ENCODE peak calls at places on chromosome 19, in five cellular contexts. One of them, this sample, is unnamed.

GRCh38 chr19:47776568-47776967 is 1.9 kb upstream of the SELENOW start:
- DNase-seq in mammary epithelial cell: peak
- DNase-seq in H1: no peak
- DNase-seq in IMR-90: no peak
- DNase-seq in PC-3: peak
- DNase-seq in this sample: no peak

GRCh38 chr19:33461256-33462111 is 60.1 kb downstream of the PEPD start:
- DNase-seq in H1: no peak
- DNase-seq in PC-3: no peak
- DNase-seq in IMR-90: no peak
- DNase-seq in mammary epithelial cell: no peak
- DNase-seq in this sample: peak

GRCh38 chr19:35869327-35870123 is 1.2 kb downstream of the APLP1 start:
- DNase-seq in H1: peak
- DNase-seq in PC-3: peak
- DNase-seq in mammary epithelial cell: peak
- DNase-seq in IMR-90: peak
- DNase-seq in this sample: peak

GRCh38 chr19:280541-281007 is 10.6 kb downstream of the PLPP2 start:
- DNase-seq in H1: no peak
- DNase-seq in IMR-90: no peak
- DNase-seq in mammary epithelial cell: no peak
- DNase-seq in PC-3: no peak
- DNase-seq in this sample: peak

GRCh38 chr19:52524086-52524485 is 3.4 kb upstream of the ZNF808 start:
- DNase-seq in IMR-90: no peak
- DNase-seq in mammary epithelial cell: no peak
- DNase-seq in H1: no peak
- DNase-seq in PC-3: no peak
- DNase-seq in this sample: no peak

GRCh38 chr19:48120505-48120904 is 9.9 kb upstream of the PLA2G4C start:
- DNase-seq in mammary epithelial cell: no peak
- DNase-seq in PC-3: no peak
- DNase-seq in IMR-90: no peak
- DNase-seq in H1: no peak
- DNase-seq in this sample: no peak

GRCh38 chr19:4256563-4256962 is 9.7 kb downstream of the YJU2 start:
- DNase-seq in mammary epithelial cell: no peak
- DNase-seq in H1: no peak
- DNase-seq in IMR-90: no peak
- DNase-seq in PC-3: no peak
- DNase-seq in this sample: peak

GRCh38 chr19:35236638-35237400 is 8.3 kb upstream of the FAM187B start:
- DNase-seq in mammary epithelial cell: peak
- DNase-seq in IMR-90: no peak
- DNase-seq in H1: no peak
- DNase-seq in PC-3: peak
- DNase-seq in this sample: no peak

GRCh38 chr19:34173145-34173956 is 1.0 kb downstream of the LSM14A start:
- DNase-seq in H1: peak
- DNase-seq in PC-3: peak
- DNase-seq in mammary epithelial cell: peak
- DNase-seq in IMR-90: peak
- DNase-seq in this sample: peak

GRCh38 chr19:5880604-5881078 is 10.3 kb upstream of the FUT5 start:
- DNase-seq in mammary epithelial cell: peak
- DNase-seq in H1: no peak
- DNase-seq in IMR-90: peak
- DNase-seq in PC-3: no peak
- DNase-seq in this sample: peak

GRCh38 chr19:10339380-10339960 is at the start of gene ICAM3:
- DNase-seq in PC-3: no peak
- DNase-seq in H1: peak
- DNase-seq in mammary epithelial cell: no peak
- DNase-seq in IMR-90: no peak
- DNase-seq in this sample: peak

GRCh38 chr19:16342002-16342715 is 17.5 kb downstream of the KLF2 start:
- DNase-seq in PC-3: no peak
- DNase-seq in mammary epithelial cell: no peak
- DNase-seq in IMR-90: no peak
- DNase-seq in H1: no peak
- DNase-seq in this sample: no peak

GRCh38 chr19:3499738-3500428 is 591 bp downstream of the DOHH start:
- DNase-seq in PC-3: no peak
- DNase-seq in IMR-90: no peak
- DNase-seq in mammary epithelial cell: peak
- DNase-seq in H1: no peak
- DNase-seq in this sample: no peak

GRCh38 chr19:18086590-18087138 is at the start of gene IL12RB1:
- DNase-seq in mammary epithelial cell: no peak
- DNase-seq in PC-3: no peak
- DNase-seq in IMR-90: no peak
- DNase-seq in H1: no peak
- DNase-seq in this sample: no peak

GRCh38 chr19:34507414-34508067 is 26.0 kb downstream of the WTIP start:
- DNase-seq in IMR-90: no peak
- DNase-seq in H1: peak
- DNase-seq in mammary epithelial cell: no peak
- DNase-seq in PC-3: no peak
- DNase-seq in this sample: no peak

GRCh38 chr19:11261431-11261901 is 858 bp downstream of the DOCK6 start:
- DNase-seq in mammary epithelial cell: no peak
- DNase-seq in H1: peak
- DNase-seq in IMR-90: no peak
- DNase-seq in PC-3: no peak
- DNase-seq in this sample: peak

GRCh38 chr19:22532388-22533310 is 101.5 kb upstream of the ZNF492 start:
- DNase-seq in mammary epithelial cell: no peak
- DNase-seq in IMR-90: no peak
- DNase-seq in PC-3: no peak
- DNase-seq in H1: no peak
- DNase-seq in this sample: no peak

GRCh38 chr19:54448037-54448773 is 794 bp upstream of the LENG8 start:
- DNase-seq in PC-3: peak
- DNase-seq in IMR-90: peak
- DNase-seq in H1: peak
- DNase-seq in mammary epithelial cell: peak
- DNase-seq in this sample: peak

GRCh38 chr19:10010247-10010691 is at the start of gene COL5A3:
- DNase-seq in IMR-90: peak
- DNase-seq in H1: peak
- DNase-seq in mammary epithelial cell: peak
- DNase-seq in PC-3: no peak
- DNase-seq in this sample: peak

GRCh38 chr19:46629546-46630025 is 4.7 kb upstream of the PTGIR start:
- DNase-seq in PC-3: no peak
- DNase-seq in IMR-90: no peak
- DNase-seq in H1: no peak
- DNase-seq in mammary epithelial cell: no peak
- DNase-seq in this sample: no peak

GRCh38 chr19:51441410-51442390 is 16.6 kb downstream of the SIGLEC8 start:
- DNase-seq in H1: no peak
- DNase-seq in mammary epithelial cell: peak
- DNase-seq in IMR-90: no peak
- DNase-seq in PC-3: peak
- DNase-seq in this sample: no peak

GRCh38 chr19:13906525-13906904 is 514 bp downstream of the CC2D1A start:
- DNase-seq in PC-3: peak
- DNase-seq in H1: no peak
- DNase-seq in IMR-90: no peak
- DNase-seq in mammary epithelial cell: peak
- DNase-seq in this sample: peak

GRCh38 chr19:56144816-56145215 is 3.7 kb downstream of the ZNF444 start:
- DNase-seq in PC-3: no peak
- DNase-seq in mammary epithelial cell: no peak
- DNase-seq in H1: no peak
- DNase-seq in IMR-90: no peak
- DNase-seq in this sample: no peak

GRCh38 chr19:1591421-1592022 is 1.1 kb downstream of the MBD3 start:
- DNase-seq in H1: no peak
- DNase-seq in IMR-90: no peak
- DNase-seq in PC-3: no peak
- DNase-seq in mammary epithelial cell: no peak
- DNase-seq in this sample: no peak

GRCh38 chr19:42290523-42291436 is 11.2 kb upstream of the PRR19 start:
- DNase-seq in IMR-90: no peak
- DNase-seq in H1: peak
- DNase-seq in PC-3: no peak
- DNase-seq in mammary epithelial cell: no peak
- DNase-seq in this sample: peak

GRCh38 chr19:1864480-1865171 is 1.2 kb upstream of the KLF16 start:
- DNase-seq in PC-3: peak
- DNase-seq in mammary epithelial cell: no peak
- DNase-seq in H1: peak
- DNase-seq in IMR-90: peak
- DNase-seq in this sample: peak

GRCh38 chr19:31349160-31349881 is at the start of gene TSHZ3:
- DNase-seq in IMR-90: peak
- DNase-seq in H1: peak
- DNase-seq in PC-3: peak
- DNase-seq in mammary epithelial cell: peak
- DNase-seq in this sample: peak

GRCh38 chr19:45444318-45445041 is 20.8 kb upstream of the ERCC1 start:
- DNase-seq in PC-3: peak
- DNase-seq in mammary epithelial cell: peak
- DNase-seq in IMR-90: peak
- DNase-seq in H1: peak
- DNase-seq in this sample: peak
- H3K4me3 ChIP-seq in PC-3: peak
- H3K4me3 ChIP-seq in mammary epithelial cell: peak
- H3K4me3 ChIP-seq in IMR-90: no peak
- H3K4me3 ChIP-seq in H1: peak
- H3K4me3 ChIP-seq in this sample: peak

GRCh38 chr19:7870571-7871279 is 3.5 kb downstream of the PRR36 start:
- DNase-seq in mammary epithelial cell: peak
- DNase-seq in IMR-90: no peak
- DNase-seq in H1: peak
- DNase-seq in PC-3: peak
- DNase-seq in this sample: peak

GRCh38 chr19:7868671-7869452 is 5.3 kb downstream of the PRR36 start:
- DNase-seq in H1: peak
- DNase-seq in IMR-90: peak
- DNase-seq in mammary epithelial cell: peak
- DNase-seq in PC-3: peak
- DNase-seq in this sample: peak

GRCh38 chr19:7868326-7868670 is 5.9 kb downstream of the PRR36 start:
- DNase-seq in mammary epithelial cell: no peak
- DNase-seq in H1: no peak
- DNase-seq in PC-3: peak
- DNase-seq in IMR-90: no peak
- DNase-seq in this sample: no peak

GRCh38 chr19:7869910-7870511 is 4.2 kb downstream of the PRR36 start:
- DNase-seq in H1: peak
- DNase-seq in IMR-90: peak
- DNase-seq in PC-3: peak
- DNase-seq in mammary epithelial cell: peak
- DNase-seq in this sample: peak

DNA sequence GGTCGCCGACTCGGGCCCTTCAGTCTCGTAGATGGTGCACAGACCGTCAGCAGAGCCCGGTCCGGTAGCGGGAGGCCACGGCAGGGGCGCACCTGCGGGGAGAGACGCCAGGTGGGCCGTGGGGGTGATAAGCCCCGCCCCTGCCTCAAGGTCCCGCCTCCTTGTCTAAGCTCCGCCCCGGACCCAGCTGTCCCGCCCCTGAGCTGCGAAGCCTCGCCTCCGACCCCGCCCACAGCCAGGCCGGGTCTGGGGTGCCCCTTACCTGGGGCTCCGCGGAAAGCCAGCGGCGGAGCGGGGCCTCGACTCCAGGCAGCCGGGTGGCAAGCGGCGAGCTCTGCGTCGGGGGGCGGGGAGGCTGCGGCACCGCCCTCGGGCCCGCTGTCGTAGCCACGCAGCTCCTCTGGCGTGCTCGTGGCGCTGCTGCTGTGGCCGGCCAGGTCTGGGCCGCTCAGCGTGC is 4.7 kb downstream of the PRR36 start:
- DNase-seq in H1: peak
- DNase-seq in mammary epithelial cell: peak
- DNase-seq in PC-3: peak
- DNase-seq in IMR-90: peak
- DNase-seq in this sample: peak
- TF ChIP-seq CTCF in H1: no peak
- TF ChIP-seq CTCF in mammary epithelial cell: no peak
- TF ChIP-seq CTCF in PC-3: peak
- TF ChIP-seq CTCF in IMR-90: no peak
- TF ChIP-seq CTCF in this sample: peak

DNA sequence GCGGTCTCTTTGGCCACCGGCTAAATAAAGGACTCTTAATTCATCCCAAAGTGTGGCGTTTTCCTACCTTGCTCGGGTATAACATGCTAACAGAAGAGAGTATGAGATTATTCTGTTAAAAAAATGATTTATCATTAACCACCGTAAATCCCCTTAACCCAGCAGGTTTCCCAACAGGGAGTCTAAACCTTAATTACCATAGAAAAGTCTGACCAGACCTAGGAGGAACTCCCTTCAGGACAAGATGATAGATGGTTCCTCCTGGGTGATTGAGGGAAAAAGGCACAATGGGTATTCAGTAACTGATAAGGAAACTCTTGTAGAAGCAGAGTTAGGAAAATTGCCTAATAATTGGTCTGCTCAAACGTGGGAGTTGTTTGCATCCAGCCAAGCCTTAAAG is 193.7 kb downstream of the ZNF737 start:
- DNase-seq in H1: no peak
- DNase-seq in PC-3: no peak
- DNase-seq in mammary epithelial cell: no peak
- DNase-seq in IMR-90: no peak
- DNase-seq in this sample: no peak
- H3K9ac ChIP-seq in H1: no peak
- H3K9ac ChIP-seq in PC-3: no peak
- H3K9ac ChIP-seq in mammary epithelial cell: no peak
- H3K9ac ChIP-seq in IMR-90: no peak
- H3K9ac ChIP-seq in this sample: peak

DNA sequence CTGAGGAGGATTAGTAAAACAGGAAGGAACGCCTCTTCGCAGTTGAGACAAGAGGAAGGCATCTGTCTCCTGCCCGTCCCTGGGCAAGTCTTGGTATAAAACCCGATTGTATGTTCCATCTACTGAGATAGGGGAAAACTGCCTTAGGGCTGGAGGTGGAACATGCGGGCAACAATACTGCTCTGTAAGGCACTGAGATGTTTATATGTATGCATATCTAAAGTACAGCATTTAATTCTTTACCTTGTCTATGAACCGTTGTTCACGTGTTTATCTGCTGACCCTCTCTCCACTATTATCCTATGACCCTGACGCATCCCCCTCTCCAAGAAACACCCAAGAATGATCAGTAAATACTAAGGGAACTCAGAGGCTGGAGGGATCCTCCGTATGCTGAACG is 722 bp upstream of the TIMM50 start:
- DNase-seq in mammary epithelial cell: no peak
- DNase-seq in H1: no peak
- DNase-seq in IMR-90: no peak
- DNase-seq in PC-3: no peak
- DNase-seq in this sample: no peak
- H3K4me3 ChIP-seq in mammary epithelial cell: peak
- H3K4me3 ChIP-seq in H1: peak
- H3K4me3 ChIP-seq in IMR-90: no peak
- H3K4me3 ChIP-seq in PC-3: peak
- H3K4me3 ChIP-seq in this sample: peak

GRCh38 chr19:27774337-27774736 is 1438.6 kb downstream of the UQCRFS1 start:
- DNase-seq in IMR-90: no peak
- DNase-seq in H1: peak
- DNase-seq in mammary epithelial cell: no peak
- DNase-seq in PC-3: peak
- DNase-seq in this sample: peak
- TF ChIP-seq CTCF in IMR-90: no peak
- TF ChIP-seq CTCF in H1: peak
- TF ChIP-seq CTCF in mammary epithelial cell: peak
- TF ChIP-seq CTCF in PC-3: no peak
- TF ChIP-seq CTCF in this sample: peak

This sample was measured in endodermal cell.